ENCODE peak calls at places on chromosomes 13 and 19, in five cellular contexts. S is Caco-2, O is aorta, Z is GM12865, V is GM23248. B is an unnamed sample.

GRCh38 chr19:2210987-2211740 is 25.0 kb downstream of the PLEKHJ1 start:
- DNase-seq in S (no peak), O (no peak), Z (no peak), V (no peak), B (no peak)

GRCh38 chr19:19651076-19651475 is 7.6 kb upstream of the GMIP start:
- DNase-seq in S (no peak), O (no peak), Z (no peak), V (no peak), B (no peak)

GRCh38 chr13:24267283-24267682 is 42.1 kb upstream of the C1QTNF9 start:
- DNase-seq in S (no peak), O (no peak), Z (peak; percentile 72), V (peak; percentile 64), B (peak; percentile 61)

GRCh38 chr19:13099073-13099999 is 3.3 kb downstream of the LYL1 start:
- DNase-seq in S (no peak), O (peak; percentile 89), Z (peak; percentile 88), V (no peak), B (no peak)

GRCh38 chr19:46860846-46861690 is at the start of gene ARHGAP35:
- DNase-seq in S (peak; percentile 55), O (no peak), Z (peak; percentile 22), V (peak; percentile 87), B (no peak)

GRCh38 chr13:80473695-80474094 is 132.8 kb upstream of the SPRY2 start:
- DNase-seq in S (no peak), O (no peak), Z (no peak), V (peak; percentile 7), B (no peak)

GRCh38 chr13:41613471-41613870 is 156.1 kb downstream of the RGCC start:
- DNase-seq in S (peak; percentile 35), O (no peak), Z (no peak), V (no peak), B (no peak)

GRCh38 chr19:56176881-56177280 is 1.1 kb downstream of the GALP start:
- DNase-seq in S (no peak), O (no peak), Z (no peak), V (no peak), B (no peak)

GRCh38 chr13:35475131-35475959 is 1.1 kb downstream of the MAB21L1 start:
- DNase-seq in S (no peak), O (peak; percentile 46), Z (peak; percentile 44), V (peak; percentile 81), B (no peak)

GRCh38 chr13:82827704-82828103 is 1054.6 kb downstream of the SLITRK1 start:
- DNase-seq in S (no peak), O (no peak), Z (no peak), V (no peak), B (no peak)

GRCh38 chr13:26941345-26942174 is 181.0 kb upstream of the GPR12 start:
- DNase-seq in S (no peak), O (no peak), Z (no peak), V (peak; percentile 90), B (no peak)

GRCh38 chr19:34834513-34834912 is 61.5 kb upstream of the ZNF599 start:
- DNase-seq in S (no peak), O (no peak), Z (no peak), V (no peak), B (no peak)

GRCh38 chr13:26074706-26075105 is 22.9 kb upstream of the SHISA2 start:
- DNase-seq in S (peak; percentile 62), O (no peak), Z (no peak), V (peak; percentile 26), B (no peak)

GRCh38 chr19:18668252-18668631 is 15.2 kb upstream of the CRTC1 start:
- DNase-seq in S (no peak), O (no peak), Z (no peak), V (no peak), B (no peak)

GRCh38 chr13:33299626-33300025 is 14.1 kb upstream of the STARD13 start:
- DNase-seq in S (no peak), O (no peak), Z (no peak), V (no peak), B (no peak)

GRCh38 chr13:76822691-76823267 is 63.4 kb downstream of the KCTD12 start:
- DNase-seq in S (no peak), O (no peak), Z (peak; percentile 54), V (peak; percentile 74), B (no peak)

GRCh38 chr13:25901460-25902376 is 150.1 kb downstream of the SHISA2 start:
- DNase-seq in S (peak; percentile 7), O (no peak), Z (peak; percentile 78), V (no peak), B (no peak)

GRCh38 chr13:24520733-24521132 is 8.2 kb upstream of the PARP4 start:
- DNase-seq in S (no peak), O (no peak), Z (no peak), V (no peak), B (no peak)

GRCh38 chr13:46181799-46182490 is at the start of gene LCP1:
- DNase-seq in S (peak; percentile 30), O (no peak), Z (peak; percentile 96), V (no peak), B (no peak)

GRCh38 chr13:100808330-100808729 is 133.7 kb upstream of the TMTC4 start:
- DNase-seq in S (peak; percentile 18), O (no peak), Z (no peak), V (no peak), B (no peak)

GRCh38 chr13:30601836-30602235 is 15.9 kb upstream of the USPL1 start:
- DNase-seq in S (no peak), O (no peak), Z (no peak), V (no peak), B (no peak)

GRCh38 chr19:29785955-29786589 is 25.7 kb upstream of the CCNE1 start:
- DNase-seq in S (peak; percentile 26), O (no peak), Z (peak; percentile 41), V (no peak), B (no peak)

GRCh38 chr19:4720037-4720700 is 3.5 kb downstream of the DPP9 start:
- DNase-seq in S (no peak), O (no peak), Z (peak; percentile 71), V (no peak), B (no peak)

GRCh38 chr13:51643114-51643881 is 59.0 kb downstream of the WDFY2 start:
- DNase-seq in S (no peak), O (no peak), Z (no peak), V (peak; percentile 94), B (no peak)

GRCh38 chr19:19226204-19226603 is 14.4 kb downstream of the NCAN start:
- DNase-seq in S (no peak), O (no peak), Z (no peak), V (no peak), B (no peak)

GRCh38 chr13:113770441-113770840 is 11.4 kb downstream of the TMEM255B start:
- DNase-seq in S (no peak), O (no peak), Z (no peak), V (no peak), B (no peak)

GRCh38 chr19:13692096-13692495 is 72.2 kb upstream of the MRI1 start:
- DNase-seq in S (no peak), O (peak; percentile 42), Z (no peak), V (peak; percentile 89), B (no peak)

GRCh38 chr13:99351772-99352171 is 44.6 kb upstream of the GPR183 start:
- DNase-seq in S (no peak), O (no peak), Z (no peak), V (no peak), B (no peak)
- H3K4me3 ChIP-seq in S (no peak overlapping the region), O (no peak overlapping the region), Z (no peak overlapping the region), V (no peak overlapping the region), B (no peak overlapping the region)

DNA sequence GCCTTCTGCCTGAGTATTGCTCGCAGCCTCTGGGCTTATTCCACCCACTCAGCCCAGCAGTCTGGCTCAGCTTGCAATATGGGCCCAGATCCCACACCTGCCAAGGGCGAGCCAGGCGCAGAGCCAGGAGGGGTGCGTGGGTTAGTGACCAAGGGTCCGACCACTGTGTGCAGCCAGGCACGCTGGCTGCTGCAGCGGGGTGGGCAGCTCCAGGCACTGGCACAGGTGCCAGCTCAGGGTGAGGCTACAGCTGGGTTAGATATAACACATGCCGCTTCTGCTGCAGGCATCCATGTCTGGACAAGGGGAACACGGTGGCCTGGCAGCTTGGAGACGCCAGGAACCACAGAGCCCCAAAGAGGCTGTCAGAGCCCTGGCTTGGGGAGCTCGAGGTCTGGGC is 12.6 kb upstream of the URAD start:
- DNase-seq in S (no peak), O (no peak), Z (no peak), V (no peak), B (no peak)
- H3K4me3 ChIP-seq in S (no peak overlapping the region), O (no peak overlapping the region), Z (no peak overlapping the region), V (no peak overlapping the region), B (no peak overlapping the region)

DNA sequence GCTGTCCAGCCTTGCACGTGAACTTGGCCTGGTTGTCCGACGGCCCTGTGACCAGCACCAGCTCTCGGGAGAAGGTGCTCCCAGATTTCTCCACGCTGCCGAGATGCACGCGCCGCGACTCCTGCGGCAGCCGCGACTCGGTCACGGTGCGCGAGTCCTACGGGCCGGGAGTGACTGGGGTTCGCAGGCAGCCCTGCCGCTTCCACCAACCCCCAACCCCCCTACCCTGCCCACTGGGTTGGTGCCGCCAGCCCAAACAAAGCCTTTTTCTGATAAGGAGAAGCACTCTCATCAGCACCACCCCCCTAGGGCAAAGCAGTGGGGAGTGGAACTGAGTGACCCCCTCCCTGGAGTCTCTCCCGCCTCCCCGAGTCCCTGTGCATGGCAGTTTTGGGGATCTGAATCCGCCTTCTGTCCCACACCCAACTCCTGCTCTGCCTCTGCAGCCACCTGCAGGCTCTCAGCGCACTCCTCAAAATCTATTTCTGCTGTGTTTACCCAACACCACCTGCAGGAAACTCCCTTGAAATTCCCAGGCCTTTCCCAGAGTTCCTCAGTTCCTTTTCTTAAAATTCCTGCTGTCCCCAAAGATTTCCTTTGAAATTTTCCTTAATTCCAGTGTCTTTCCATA is 6.2 kb downstream of the NPHS1 start:
- DNase-seq in S (peak; percentile 52), O (no peak), Z (no peak), V (peak; percentile 42), B (no peak)
- H3K4me3 ChIP-seq in S (peak overlapping the region; percentile 59), O (no peak overlapping the region), Z (no peak overlapping the region), V (no peak overlapping the region), B (peak overlapping the region; percentile 40)

GRCh38 chr13:99379856-99380255 is 72.7 kb upstream of the GPR183 start:
- DNase-seq in S (no peak), O (no peak), Z (no peak), V (no peak), B (no peak)

GRCh38 chr13:99382428-99383133 is 75.4 kb upstream of the GPR183 start:
- DNase-seq in S (no peak), O (no peak), Z (no peak), V (peak; percentile 9), B (peak; percentile 55)

GRCh38 chr13:99380402-99380801 is 73.2 kb upstream of the GPR183 start:
- DNase-seq in S (no peak), O (no peak), Z (no peak), V (no peak), B (no peak)

GRCh38 chr13:99378985-99379734 is 72.0 kb upstream of the GPR183 start:
- DNase-seq in S (no peak), O (no peak), Z (no peak), V (no peak), B (no peak)

DNA sequence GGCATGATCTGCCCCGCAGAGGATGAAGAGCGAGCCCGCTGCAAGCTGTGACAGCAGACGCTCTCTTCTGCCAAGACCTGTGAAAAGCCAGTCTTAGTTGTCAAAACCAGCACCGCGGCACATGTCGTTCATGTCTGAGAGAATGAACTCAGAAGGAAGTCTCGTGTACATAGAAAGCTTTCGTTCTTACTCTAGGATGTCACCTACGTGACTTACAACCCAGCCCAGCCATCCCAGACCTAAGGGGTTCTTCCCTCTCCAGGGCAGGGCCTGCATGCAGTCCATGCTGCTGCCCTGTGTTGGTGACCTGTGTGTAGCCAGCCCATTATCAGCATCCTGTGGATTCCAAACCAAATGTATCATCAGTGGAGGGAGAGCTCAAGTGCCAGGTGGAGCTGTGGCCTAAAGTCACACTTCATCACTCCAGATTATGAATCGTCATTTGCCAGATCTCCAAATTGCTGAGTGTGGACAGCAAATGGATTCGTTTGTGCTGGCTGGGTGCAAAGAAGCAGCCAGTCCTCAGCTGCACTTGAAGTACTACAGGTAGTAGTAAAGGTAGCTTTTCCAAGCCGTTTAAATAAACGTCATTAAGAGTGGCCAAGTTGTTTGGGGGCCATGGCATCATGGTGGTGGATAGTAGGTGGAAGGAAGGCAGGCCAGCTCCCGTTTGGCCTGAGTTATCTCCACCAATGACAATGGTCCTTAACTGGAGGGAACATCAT is 73.9 kb upstream of the GPR183 start:
- DNase-seq in S (no peak), O (no peak), Z (peak; percentile 92), V (no peak), B (peak; percentile 56)
- H3K4me3 ChIP-seq in S (no peak overlapping the region), O (no peak overlapping the region), Z (no peak overlapping the region), V (no peak overlapping the region), B (no peak overlapping the region)

B was measured in right atrium auricular region.